ENCODE peak calls at places on chromosomes 12 and 14, in eight cellular contexts. O is thoracic aorta, K is astrocyte of the spinal cord, Y is AG09319, U is left ventricle myocardium inferior, X is stomach, Q is RWPE1, C is cardiac muscle cell. I is an unnamed sample.

GRCh38 chr12:89370850-89371249 is 18.5 kb upstream of the DUSP6 start:
- DNase-seq in X (no peak), Y (no peak), C (no peak), K (peak), U (no peak), O (no peak), Q (peak), I (no peak)

GRCh38 chr12:18932715-18933114 is 194.8 kb downstream of the CAPZA3 start:
- DNase-seq in K (no peak), Y (peak), C (no peak), O (no peak), Q (no peak), U (no peak), X (no peak), I (no peak)

GRCh38 chr12:3543826-3544225 is 52.8 kb downstream of the PRMT8 start:
- DNase-seq in K (no peak), C (no peak), U (no peak), X (no peak), Q (no peak), O (no peak), Y (no peak), I (no peak)

GRCh38 chr12:2336409-2336829 is 283.6 kb downstream of the CACNA1C start:
- DNase-seq in Y (peak), U (no peak), C (peak), Q (peak), X (no peak), O (peak), K (peak), I (no peak)

GRCh38 chr12:6962285-6963015 is 8.0 kb downstream of the PHB2 start:
- DNase-seq in Y (no peak), U (peak), X (peak), K (no peak), C (peak), O (no peak), Q (no peak), I (no peak)

GRCh38 chr14:95481391-95482022 is 34.9 kb downstream of the SYNE3 start:
- DNase-seq in C (no peak), Y (no peak), X (no peak), Q (no peak), O (no peak), K (no peak), U (no peak), I (no peak)

GRCh38 chr12:82880442-82880901 is 193.8 kb downstream of the TMTC2 start:
- DNase-seq in U (no peak), X (no peak), O (no peak), Y (no peak), C (peak), K (peak), Q (no peak), I (no peak)

GRCh38 chr12:71780207-71780822 is 25.7 kb downstream of the RAB21 start:
- DNase-seq in K (peak), C (peak), O (no peak), U (no peak), Y (no peak), X (peak), Q (peak), I (peak)

GRCh38 chr14:104594310-104595046 is 10.1 kb downstream of the TMEM179 start:
- DNase-seq in Y (no peak), Q (no peak), C (no peak), K (no peak), U (peak), O (no peak), X (no peak), I (no peak)

DNA sequence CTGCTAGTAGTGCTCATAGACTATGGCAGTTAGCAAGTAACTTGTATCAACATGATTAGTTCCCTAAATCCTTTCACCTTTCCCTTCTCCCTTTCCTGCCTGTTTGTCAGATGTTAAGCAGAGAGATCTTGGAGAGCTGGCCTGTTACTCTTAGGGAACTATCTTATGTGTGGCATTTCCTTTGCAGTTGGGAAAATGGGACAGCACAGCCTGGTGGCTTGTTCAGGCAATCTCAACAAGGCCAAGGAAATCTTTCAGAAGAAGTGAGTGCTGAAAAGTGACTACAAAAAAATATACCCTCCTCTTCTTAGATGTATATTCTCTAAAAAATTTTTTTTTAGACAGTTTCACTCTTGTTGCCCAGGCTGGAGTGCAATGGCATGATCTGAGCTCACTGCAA is 7.4 kb downstream of the PARP2 start:
- DNase-seq in O (no peak), K (no peak), X (no peak), U (no peak), C (no peak), Q (no peak), Y (no peak), I (no peak)
- TF ChIP-seq CTCF in O (peak), K (peak), X (no peak), U (peak), C (peak), Q (no peak), Y (peak), I (no peak)

GRCh38 chr12:103705098-103705497 is 118.0 kb downstream of the STAB2 start:
- DNase-seq in X (no peak), O (no peak), K (no peak), Q (no peak), U (no peak), Y (no peak), C (no peak), I (no peak)

DNA sequence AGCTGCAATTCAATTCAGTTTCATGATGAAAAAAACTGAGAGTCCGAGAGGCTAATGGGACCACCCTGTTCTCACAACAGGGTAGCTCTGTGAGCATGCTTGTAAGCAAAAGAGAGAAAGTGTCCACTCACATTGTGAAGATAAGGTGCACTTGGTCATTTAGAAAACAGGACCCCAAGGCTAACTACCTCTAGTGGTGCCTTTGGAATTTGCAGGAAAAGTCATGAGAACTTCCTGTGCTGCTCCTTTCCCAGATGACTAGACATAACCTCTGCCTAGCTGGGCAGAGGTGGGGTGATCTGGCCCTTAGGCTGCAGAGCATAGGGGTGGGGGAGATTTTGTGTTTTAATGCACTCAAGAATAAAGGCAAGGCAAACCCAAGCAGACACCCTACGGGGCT is 118.9 kb downstream of the STAB2 start:
- DNase-seq in C (no peak), O (no peak), Q (no peak), X (no peak), K (no peak), U (no peak), Y (no peak), I (peak)
- TF ChIP-seq CTCF in C (peak), O (no peak), Q (no peak), X (no peak), K (no peak), U (no peak), Y (no peak), I (peak)

GRCh38 chr12:118164798-118165486 is 29.0 kb downstream of the PEBP1 start:
- DNase-seq in X (no peak), O (no peak), K (peak), Q (peak), C (peak), Y (no peak), U (no peak), I (peak)
- TF ChIP-seq CTCF in X (no peak), O (no peak), K (peak), Q (peak), C (peak), Y (peak), U (peak), I (peak)

DNA sequence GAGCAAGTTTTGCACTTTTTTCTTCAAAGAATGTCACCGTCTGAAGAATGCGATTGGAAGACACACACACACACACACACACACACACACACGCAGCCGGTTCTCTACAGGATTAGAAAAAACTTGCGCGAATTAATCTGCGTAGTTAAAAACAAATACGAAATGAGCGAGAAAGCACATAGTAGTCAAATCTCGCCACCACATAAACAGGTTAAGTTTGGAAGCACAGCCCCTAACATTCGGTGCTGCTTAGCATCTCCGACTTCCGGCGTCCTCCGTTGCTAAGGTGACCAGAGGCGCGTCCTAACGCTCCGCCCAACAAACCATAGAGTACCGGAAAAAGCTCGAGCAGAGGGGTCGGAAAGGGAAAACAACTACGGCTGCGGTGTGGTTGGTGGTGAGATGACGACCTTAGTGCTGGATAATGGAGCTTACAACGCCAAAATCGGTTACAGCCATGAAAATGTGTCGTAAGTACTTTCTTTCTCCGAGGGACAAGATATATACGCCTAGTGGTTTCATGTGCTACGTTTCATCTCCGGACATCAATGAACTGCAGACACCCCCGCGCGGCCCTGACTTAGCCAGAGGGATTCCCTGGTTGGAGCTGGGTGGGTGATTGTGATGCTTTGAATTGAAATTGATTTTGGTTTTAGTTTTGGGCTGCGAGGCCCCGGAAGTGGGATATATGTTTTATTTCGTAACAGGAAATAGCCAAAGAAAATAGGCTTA is at the start of gene ACTR6:
- DNase-seq in U (peak), Q (peak), X (peak), O (peak), C (peak), Y (peak), K (peak), I (peak)
- TF ChIP-seq CTCF in U (no peak), Q (no peak), X (no peak), O (peak), C (peak), Y (no peak), K (no peak), I (no peak)

GRCh38 chr14:33847066-33847465 is 103.8 kb downstream of the EGLN3 start:
- DNase-seq in Y (no peak), Q (no peak), X (no peak), U (no peak), K (peak), C (no peak), O (no peak), I (no peak)

GRCh38 chr14:33850826-33851225 is 100.0 kb downstream of the EGLN3 start:
- DNase-seq in C (no peak), Y (no peak), O (no peak), U (no peak), K (no peak), Q (no peak), X (no peak), I (no peak)

GRCh38 chr14:33849455-33849801 is 101.4 kb downstream of the EGLN3 start:
- DNase-seq in O (no peak), Y (no peak), Q (no peak), C (no peak), X (no peak), K (no peak), U (no peak), I (no peak)

GRCh38 chr14:33848009-33848408 is 102.9 kb downstream of the EGLN3 start:
- DNase-seq in Y (no peak), U (no peak), C (no peak), O (no peak), K (no peak), X (no peak), Q (no peak), I (no peak)

DNA sequence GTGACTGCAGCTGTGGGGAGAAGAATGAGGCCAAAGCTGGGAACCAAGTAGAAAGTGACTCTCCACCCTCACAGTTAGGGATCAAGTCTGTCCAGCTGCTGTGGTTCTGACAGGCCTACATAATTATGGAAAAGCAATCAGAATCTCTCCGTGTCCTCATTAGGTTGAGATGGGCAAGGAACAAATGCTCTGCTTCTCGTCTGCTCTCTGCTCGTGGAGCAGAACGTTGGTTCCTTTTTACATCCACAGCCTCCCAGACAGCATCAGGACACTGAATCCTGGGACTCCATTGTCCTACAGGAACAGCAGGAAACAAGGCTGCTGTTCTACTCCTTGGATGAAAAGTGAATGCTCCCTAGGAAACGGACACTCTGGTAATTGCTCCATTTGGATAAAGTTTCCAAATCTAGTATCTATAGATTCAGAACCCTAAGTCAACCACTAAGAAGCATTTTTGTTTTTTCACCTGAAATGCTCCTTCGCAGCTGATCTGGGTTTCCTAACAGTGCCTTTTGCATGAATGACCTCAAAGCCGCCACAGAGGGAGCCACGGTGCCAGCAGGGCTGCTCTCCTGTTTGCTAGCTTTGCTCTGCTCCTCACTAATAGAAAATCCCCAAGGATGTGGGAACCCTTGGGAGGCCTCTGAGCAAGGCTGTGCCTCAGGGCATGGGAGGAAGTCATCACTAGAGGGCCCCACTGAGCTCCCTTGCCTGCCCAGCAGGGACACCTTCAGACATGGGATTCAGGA is 102.0 kb downstream of the EGLN3 start:
- DNase-seq in C (peak), U (peak), Q (peak), X (peak), Y (no peak), K (peak), O (no peak), I (peak)
- TF ChIP-seq CTCF in C (peak), U (peak), Q (peak), X (peak), Y (peak), K (peak), O (peak), I (peak)

GRCh38 chr12:94725375-94726168 is 75.2 kb upstream of the TMCC3 start:
- DNase-seq in O (no peak), Y (no peak), Q (peak), C (peak), K (peak), U (no peak), X (peak), I (peak)
- TF ChIP-seq CTCF in O (peak), Y (peak), Q (no peak), C (peak), K (peak), U (peak), X (peak), I (peak)

I was measured in endothelial cell.